ENCODE peak calls at places on chromosome 12, in seven cellular contexts. S is foreskin fibroblast, B is thoracic aorta, V is kidney, E is upper lobe of right lung, Y is sigmoid colon, K is stomach. O is an unnamed sample.

GRCh38 chr12:78562358-78563205 is 302.0 kb upstream of the SYT1 start:
- DNase-seq in Y (no peak), V (no peak), S (peak; percentile 36), B (no peak), K (no peak), E (no peak), O (peak; percentile 58)

GRCh38 chr12:49954863-49955830 is 4.6 kb downstream of the AQP2 start:
- DNase-seq in K (no peak), S (no peak), B (no peak), V (peak; percentile 77), Y (no peak), E (peak; percentile 65), O (no peak)

GRCh38 chr12:32589165-32589891 is 89.8 kb upstream of the DNM1L start:
- DNase-seq in Y (no peak), B (no peak), E (no peak), K (no peak), V (no peak), S (no peak), O (no peak)

GRCh38 chr12:25051583-25052190 is 102.8 kb upstream of the BCAT1 start:
- DNase-seq in E (no peak), Y (no peak), B (no peak), K (no peak), V (no peak), S (no peak), O (no peak)

GRCh38 chr12:11075642-11076041 is 13.5 kb upstream of the TAS2R46 start:
- DNase-seq in B (no peak), E (no peak), V (no peak), S (no peak), K (no peak), Y (no peak), O (no peak)

GRCh38 chr12:6380141-6381121 is 3.5 kb upstream of the LTBR start:
- DNase-seq in Y (no peak), V (no peak), E (no peak), B (no peak), S (peak; percentile 72), K (no peak), O (peak; percentile 65)

GRCh38 chr12:123149828-123150272 is 1.0 kb downstream of the PITPNM2 start:
- DNase-seq in S (peak; percentile 11), B (no peak), Y (no peak), K (no peak), E (no peak), V (no peak), O (no peak)

GRCh38 chr12:23954332-23954731 is 4.9 kb upstream of the SOX5 start:
- DNase-seq in K (no peak), B (no peak), S (no peak), Y (no peak), E (no peak), V (no peak), O (peak; percentile 54)

GRCh38 chr12:84704851-84705250 is 207.7 kb downstream of the SLC6A15 start:
- DNase-seq in K (no peak), S (no peak), V (no peak), E (no peak), Y (no peak), B (no peak), O (no peak)

GRCh38 chr12:4366090-4366489 is 13.4 kb downstream of the FGF23 start:
- DNase-seq in E (no peak), V (no peak), K (no peak), S (no peak), Y (no peak), B (no peak), O (no peak)

GRCh38 chr12:97609957-97610356 is 147.4 kb downstream of the RMST start:
- DNase-seq in E (no peak), V (no peak), S (no peak), Y (no peak), B (no peak), K (no peak), O (no peak)

GRCh38 chr12:11555195-11555594 is 94.3 kb upstream of the ETV6 start:
- DNase-seq in B (no peak), Y (no peak), E (no peak), K (no peak), V (no peak), S (no peak), O (no peak)

GRCh38 chr12:69329669-69330428 is 18.3 kb upstream of the LYZ start:
- DNase-seq in K (no peak), Y (no peak), E (no peak), V (no peak), S (no peak), B (no peak), O (no peak)

GRCh38 chr12:110555509-110556406 is 27.4 kb downstream of the PPTC7 start:
- DNase-seq in B (no peak), V (no peak), K (no peak), E (no peak), S (peak; percentile 86), Y (no peak), O (peak; percentile 78)

GRCh38 chr12:122203301-122203967 is at the start of gene B3GNT4:
- DNase-seq in S (peak; percentile 79), V (peak; percentile 87), Y (no peak), B (no peak), E (peak; percentile 88), K (peak; percentile 72), O (peak; percentile 44)

GRCh38 chr12:18849080-18849479 is 111.2 kb downstream of the CAPZA3 start:
- DNase-seq in K (no peak), V (no peak), Y (no peak), S (peak; percentile 29), B (no peak), E (no peak), O (peak; percentile 92)

GRCh38 chr12:109961201-109961600 is 35.0 kb downstream of the GIT2 start:
- DNase-seq in B (no peak), E (no peak), S (no peak), K (no peak), Y (no peak), V (no peak), O (no peak)

GRCh38 chr12:71663561-71664410 is at the start of the genes THAP2 and ZFC3H1:
- DNase-seq in Y (peak; percentile 98), S (peak; percentile 99), V (peak; percentile 97), K (peak; percentile 94), B (peak; percentile 87), E (peak; percentile 94), O (peak; percentile 100)

GRCh38 chr12:129606239-129606638 is 297.6 kb downstream of the TMEM132D start:
- DNase-seq in S (no peak), B (no peak), V (no peak), Y (no peak), E (no peak), K (no peak), O (peak; percentile 8)

GRCh38 chr12:614727-615060 is 48.6 kb downstream of the NINJ2 start:
- DNase-seq in V (no peak), Y (no peak), K (no peak), E (no peak), B (no peak), S (no peak), O (no peak)

GRCh38 chr12:612886-613285 is 50.4 kb downstream of the NINJ2 start:
- DNase-seq in E (no peak), B (no peak), S (no peak), V (no peak), K (no peak), Y (no peak), O (no peak)

GRCh38 chr12:615620-616019 is 47.6 kb downstream of the NINJ2 start:
- DNase-seq in V (no peak), Y (no peak), E (no peak), B (no peak), S (no peak), K (no peak), O (no peak)

GRCh38 chr12:612293-612692 is 51.0 kb downstream of the NINJ2 start:
- DNase-seq in V (no peak), Y (no peak), S (no peak), K (no peak), E (no peak), B (no peak), O (no peak)

GRCh38 chr12:613996-614726 is 49.1 kb downstream of the NINJ2 start:
- DNase-seq in V (no peak), E (no peak), B (no peak), Y (no peak), S (peak; percentile 33), K (peak; percentile 35), O (peak; percentile 47)
- TF ChIP-seq CTCF in V (no peak), E (peak; percentile 35), B (no peak), Y (no peak), S (peak; percentile 5), K (no peak), O (peak; percentile 49)

DNA sequence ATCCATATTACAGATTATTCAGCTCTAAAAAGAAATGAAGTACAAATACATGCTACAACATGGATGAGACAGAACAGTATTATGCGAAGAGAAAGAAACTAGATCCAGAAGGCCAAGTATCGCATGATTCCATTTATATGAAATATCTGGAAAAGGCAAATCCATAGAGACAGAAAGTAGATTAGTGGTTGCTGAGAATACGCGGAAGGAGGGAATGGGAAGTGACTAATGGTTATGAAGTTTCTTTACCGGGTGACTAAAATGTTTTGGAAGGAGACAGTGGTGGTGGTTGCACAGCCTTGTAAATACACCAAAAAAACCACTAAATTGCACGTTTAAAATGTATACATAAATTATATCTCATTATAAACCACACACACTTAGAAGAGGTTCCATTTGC is 12.5 kb downstream of the PRDM4 start:
- DNase-seq in Y (no peak), E (no peak), V (no peak), K (no peak), S (peak; percentile 81), B (no peak), O (peak; percentile 77)
- H3K4me3 ChIP-seq in Y (no peak overlapping the region), E (no peak overlapping the region), V (no peak overlapping the region), K (no peak overlapping the region), S (peak overlapping the region; percentile 12), B (no peak overlapping the region), O (no peak overlapping the region)

DNA sequence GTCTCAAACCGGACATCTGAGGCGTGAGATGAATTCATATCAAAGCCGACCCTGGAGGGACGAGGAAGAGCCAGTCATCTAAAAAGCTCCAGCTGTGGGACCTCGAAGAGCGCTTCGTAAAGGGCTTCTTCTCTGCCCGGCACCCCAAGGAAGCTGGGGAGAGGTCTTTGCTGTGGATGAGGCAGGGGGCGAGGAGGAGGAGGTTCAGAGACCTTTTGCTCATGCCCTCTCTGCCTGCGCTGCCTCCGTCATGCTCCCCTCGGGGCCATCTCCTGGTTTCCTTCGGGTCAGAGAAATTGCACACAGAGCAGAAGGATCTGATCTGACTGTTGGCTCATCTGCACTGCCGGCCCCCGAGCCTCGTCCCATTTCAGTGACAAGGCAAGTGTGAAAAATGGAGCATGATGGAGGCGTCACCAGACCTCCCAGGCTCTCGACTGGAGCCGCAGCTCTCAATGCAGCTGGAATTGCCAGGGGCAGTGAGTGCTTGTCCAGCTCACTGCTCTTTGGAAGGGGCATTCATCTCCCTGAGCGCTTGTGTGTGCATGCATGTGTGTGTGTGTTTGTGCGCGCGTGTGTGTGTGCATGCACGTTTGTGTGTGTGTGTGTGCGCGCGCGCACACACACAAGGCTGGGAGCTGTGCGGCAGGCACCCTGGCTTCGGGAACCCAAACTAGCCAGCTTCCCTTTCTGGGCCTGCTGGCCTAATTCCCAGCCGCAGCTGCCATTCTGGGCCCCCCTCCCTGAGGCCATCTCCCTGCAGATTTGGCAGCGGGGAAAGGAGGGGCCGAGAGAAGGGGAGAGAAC is 9.2 kb downstream of the CABP1 start:
- DNase-seq in V (peak; percentile 58), E (no peak), S (peak; percentile 44), B (no peak), Y (no peak), K (no peak), O (no peak)
- TF ChIP-seq CTCF in V (no peak), E (peak; percentile 8), S (no peak), B (no peak), Y (no peak), K (no peak), O (no peak)

GRCh38 chr12:8662592-8662991 is at the start of gene MFAP5:
- DNase-seq in E (no peak), S (peak; percentile 60), B (no peak), K (no peak), Y (peak; percentile 73), V (no peak), O (no peak)
- H3K4me3 ChIP-seq in E (no peak within 1 kb of the TSS), S (peak within 1 kb of the TSS; percentile 41), B (no peak within 1 kb of the TSS), K (no peak within 1 kb of the TSS), Y (peak within 1 kb of the TSS; percentile 35), V (no peak within 1 kb of the TSS), O (no peak within 1 kb of the TSS)

GRCh38 chr12:125172231-125172850 is 107.1 kb downstream of the AACS start:
- DNase-seq in S (no peak), B (no peak), V (no peak), E (no peak), Y (no peak), K (no peak), O (no peak)
- TF ChIP-seq CTCF in S (no peak), B (no peak), V (no peak), E (no peak), Y (no peak), K (no peak), O (no peak)

O was measured in choroid plexus epithelial cell.